ENCODE peak calls at places on chromosomes 2 and 18, in five cellular contexts. N, B, L, E and G are unnamed samples.

GRCh38 chr18:15165048-15165447 is 417.1 kb downstream of the ANKRD30B start:
- DNase-seq in N (no peak), B (no peak), L (no peak), E (no peak), G (no peak)

GRCh38 chr2:235332240-235332890 is 161.5 kb upstream of the AGAP1 start:
- DNase-seq in N (no peak), B (no peak), L (no peak), E (no peak), G (no peak)

GRCh38 chr2:235324324-235324723 is 169.5 kb upstream of the AGAP1 start:
- DNase-seq in N (no peak), B (no peak), L (no peak), E (no peak), G (no peak)

GRCh38 chr2:197130318-197130717 is 180.3 kb downstream of the ANKRD44 start:
- DNase-seq in N (no peak), B (no peak), L (no peak), E (no peak), G (no peak)

GRCh38 chr18:23627325-23627724 is 35.4 kb downstream of the ANKRD29 start:
- DNase-seq in N (no peak), B (no peak), L (no peak), E (no peak), G (no peak)

GRCh38 chr2:174023591-174024523 is 58.7 kb upstream of the SP3 start:
- DNase-seq in N (no peak), B (no peak), L (peak), E (peak), G (peak)

GRCh38 chr18:58978916-58979315 is 114.2 kb downstream of the ZNF532 start:
- DNase-seq in N (no peak), B (no peak), L (no peak), E (no peak), G (no peak)

GRCh38 chr18:64566461-64566860 is 417.6 kb upstream of the LINC00305 start:
- DNase-seq in N (no peak), B (no peak), L (no peak), E (no peak), G (no peak)

GRCh38 chr2:181872178-181872577 is 19.4 kb upstream of the ITPRID2 start:
- DNase-seq in N (no peak), B (no peak), L (no peak), E (no peak), G (no peak)

GRCh38 chr2:181810823-181811695 is 80.5 kb upstream of the ITPRID2 start:
- DNase-seq in N (no peak), B (peak), L (no peak), E (no peak), G (peak)

GRCh38 chr18:76281565-76281964 is 213.5 kb downstream of the ZNF516 start:
- DNase-seq in N (no peak), B (no peak), L (no peak), E (no peak), G (no peak)

GRCh38 chr2:192827735-192828134 is 633.0 kb upstream of the TMEFF2 start:
- DNase-seq in N (no peak), B (no peak), L (no peak), E (no peak), G (no peak)

GRCh38 chr2:236022128-236022527 is 146.1 kb downstream of the GBX2 start:
- DNase-seq in N (no peak), B (no peak), L (no peak), E (no peak), G (no peak)

GRCh38 chr2:177489719-177490301 is 97.2 kb downstream of the AGPS start:
- DNase-seq in N (no peak), B (peak), L (no peak), E (no peak), G (peak)

GRCh38 chr2:240351088-240351741 is 84.2 kb upstream of the GPC1 start:
- DNase-seq in N (no peak), B (no peak), L (no peak), E (no peak), G (no peak)

GRCh38 chr2:142803158-142803557 is 74.3 kb upstream of the KYNU start:
- DNase-seq in N (no peak), B (no peak), L (no peak), E (no peak), G (no peak)

GRCh38 chr18:9434240-9434701 is 41.0 kb upstream of the RALBP1 start:
- DNase-seq in N (no peak), B (no peak), L (no peak), E (no peak), G (no peak)

GRCh38 chr2:38825956-38826355 is 47.9 kb downstream of the GEMIN6 start:
- DNase-seq in N (no peak), B (no peak), L (no peak), E (no peak), G (no peak)